ENCODE peak calls at places on chromosomes 11 and 22, in nine cellular contexts. H, R, P, I, L, J, O, K and E are unnamed samples. For H3K36me3 and H3K4me1, the result is how much of the 10 kb centered on the place peaks cover.

GRCh38 chr11:130831506-130832385 is 84.5 kb downstream of the SNX19 start:
- DNase-seq in H (peak), R (no peak), P (no peak), I (no peak), L (no peak), J (no peak), O (no peak), K (no peak), E (no peak)

GRCh38 chr11:33040127-33040861 is 922 bp downstream of the TCP11L1 start:
- DNase-seq in H (peak), R (no peak), P (peak), I (no peak), L (no peak), J (no peak), O (no peak), K (peak), E (no peak)

GRCh38 chr11:46356911-46357482 is 9.7 kb downstream of the DGKZ start:
- DNase-seq in H (peak), R (peak), P (peak), I (no peak), L (no peak), J (no peak), O (no peak), K (no peak), E (no peak)

GRCh38 chr22:39360674-39361413 is 11.1 kb downstream of the SYNGR1 start:
- DNase-seq in H (no peak), R (no peak), P (no peak), I (no peak), L (no peak), J (no peak), O (no peak), K (no peak), E (no peak)

GRCh38 chr22:32407332-32407731 is 4.7 kb downstream of the RTCB start:
- DNase-seq in H (no peak), R (no peak), P (no peak), I (no peak), L (no peak), J (no peak), O (no peak), K (no peak), E (no peak)

GRCh38 chr22:49372530-49373288 is 455.0 kb downstream of the BRD1 start:
- DNase-seq in H (no peak), R (no peak), P (no peak), I (peak), L (no peak), J (no peak), O (no peak), K (no peak), E (no peak)

GRCh38 chr22:23240639-23241389 is 60.5 kb downstream of the BCR start:
- DNase-seq in H (no peak), R (no peak), P (no peak), I (no peak), L (no peak), J (no peak), O (no peak), K (no peak), E (peak)

GRCh38 chr22:49450521-49450920 is 377.2 kb downstream of the BRD1 start:
- DNase-seq in H (no peak), R (no peak), P (no peak), I (no peak), L (no peak), J (no peak), O (no peak), K (no peak), E (no peak)

GRCh38 chr22:38973289-38974169 is 8.6 kb upstream of the APOBEC3B start:
- DNase-seq in H (peak), R (no peak), P (peak), I (no peak), L (peak), J (no peak), O (no peak), K (peak), E (no peak)

GRCh38 chr22:44678980-44679647 is 22.9 kb upstream of the PRR5 start:
- DNase-seq in H (no peak), R (no peak), P (no peak), I (no peak), L (no peak), J (no peak), O (no peak), K (no peak), E (no peak)

GRCh38 chr11:18700375-18700774 is 1.8 kb downstream of the TMEM86A start:
- DNase-seq in H (no peak), R (no peak), P (peak), I (no peak), L (no peak), J (no peak), O (no peak), K (no peak), E (no peak)

GRCh38 chr11:61297341-61297740 is 2.2 kb upstream of the VWCE start:
- DNase-seq in H (peak), R (no peak), P (no peak), I (no peak), L (no peak), J (no peak), O (no peak), K (no peak), E (no peak)

GRCh38 chr11:61294717-61295595 is at the start of gene VWCE:
- DNase-seq in H (peak), R (peak), P (peak), I (no peak), L (peak), J (peak), O (peak), K (peak), E (peak)

GRCh38 chr11:61297741-61298140 is 2.6 kb upstream of the VWCE start:
- DNase-seq in H (peak), R (peak), P (peak), I (peak), L (no peak), J (peak), O (no peak), K (no peak), E (peak)

GRCh38 chr11:61293869-61294716 is 1.0 kb downstream of the VWCE start:
- DNase-seq in H (peak), R (peak), P (peak), I (peak), L (peak), J (no peak), O (no peak), K (peak), E (peak)

GRCh38 chr11:61295596-61295926 is 445 bp upstream of the VWCE start:
- DNase-seq in H (no peak), R (no peak), P (no peak), I (no peak), L (no peak), J (no peak), O (no peak), K (no peak), E (peak)
- H3K36me3 ChIP-seq in H (under half), R (under half), P (under half), I (under half), L (under half), J (under half), O (under half), K (under half), E (under half)

GRCh38 chr11:116598556-116598955 is 174.2 kb downstream of the BUD13 start:
- DNase-seq in H (no peak), R (no peak), P (no peak), I (no peak), L (no peak), J (no peak), O (no peak), K (no peak), E (no peak)
- H3K4me1 ChIP-seq in H (under half), R (under half), P (under half), I (under half), L (under half), J (under half), O (under half), K (under half), E (under half)

GRCh38 chr11:17207317-17208256 is at the start of gene PIK3C2A:
- DNase-seq in H (peak), R (peak), P (peak), I (peak), L (peak), J (peak), O (peak), K (peak), E (peak)

GRCh38 chr11:17206448-17206847 is 1.3 kb downstream of the PIK3C2A start:
- DNase-seq in H (no peak), R (no peak), P (no peak), I (no peak), L (no peak), J (no peak), O (no peak), K (no peak), E (no peak)

GRCh38 chr11:17208257-17208999 is 642 bp upstream of the PIK3C2A start:
- DNase-seq in H (peak), R (no peak), P (peak), I (peak), L (peak), J (peak), O (no peak), K (no peak), E (peak)

GRCh38 chr11:17214338-17214737 is 6.6 kb upstream of the PIK3C2A start:
- DNase-seq in H (no peak), R (no peak), P (no peak), I (no peak), L (no peak), J (no peak), O (no peak), K (no peak), E (no peak)

DNA sequence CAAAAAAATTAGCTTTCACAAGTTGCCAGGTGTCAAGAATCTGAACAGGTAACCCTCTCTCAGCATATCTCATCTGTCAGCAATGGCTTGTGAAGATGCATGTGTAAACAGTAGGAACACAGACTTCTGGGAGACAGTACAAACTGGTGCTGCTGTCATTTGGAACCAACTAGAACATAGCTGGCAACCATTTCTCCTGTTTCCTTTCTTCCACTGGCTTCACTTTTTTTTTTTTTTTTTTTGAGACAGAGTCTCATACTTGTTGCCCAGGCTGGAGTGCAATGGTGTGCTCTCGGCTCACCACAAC is 2.1 kb upstream of the PIK3C2A start:
- DNase-seq in H (no peak), R (no peak), P (no peak), I (no peak), L (no peak), J (no peak), O (no peak), K (peak), E (no peak)
- H3K27ac ChIP-seq in H (no peak), R (peak), P (peak), I (peak), L (no peak), J (peak), O (peak), K (no peak), E (no peak)

GRCh38 chr11:59668188-59668949 is 468 bp downstream of the PATL1 start:
- DNase-seq in H (peak), R (peak), P (peak), I (peak), L (peak), J (peak), O (no peak), K (no peak), E (peak)

GRCh38 chr11:59667812-59668187 is 1.0 kb downstream of the PATL1 start:
- DNase-seq in H (no peak), R (no peak), P (no peak), I (no peak), L (no peak), J (no peak), O (no peak), K (no peak), E (no peak)

GRCh38 chr11:59668950-59669610 is at the start of gene PATL1:
- DNase-seq in H (peak), R (peak), P (peak), I (peak), L (peak), J (peak), O (peak), K (peak), E (peak)

GRCh38 chr11:59669611-59670009 is 773 bp upstream of the PATL1 start:
- DNase-seq in H (peak), R (peak), P (peak), I (no peak), L (no peak), J (peak), O (no peak), K (no peak), E (peak)

DNA sequence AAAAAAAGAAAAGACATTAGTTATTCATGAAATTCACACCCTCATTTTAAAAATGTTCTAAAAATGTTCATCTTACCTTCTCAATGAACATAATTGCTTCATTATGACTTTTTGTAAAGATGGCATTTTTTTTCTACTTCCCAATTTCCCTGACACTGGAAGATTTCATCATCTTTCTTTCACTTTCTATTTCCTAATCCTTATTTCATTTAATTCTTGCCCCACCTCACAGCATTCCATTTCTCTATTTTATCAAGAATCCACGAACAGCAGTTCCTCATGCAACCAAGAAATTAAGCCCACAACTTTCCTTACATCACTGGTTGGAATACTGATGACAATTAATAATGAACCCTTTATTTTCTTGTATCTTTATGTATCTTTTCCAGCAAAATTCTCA is 1.9 kb downstream of the PATL1 start:
- DNase-seq in H (no peak), R (no peak), P (peak), I (no peak), L (no peak), J (no peak), O (no peak), K (no peak), E (no peak)
- H3K36me3 ChIP-seq in H (under half), R (under half), P (under half), I (under half), L (under half), J (half or more), O (under half), K (under half), E (under half)

DNA sequence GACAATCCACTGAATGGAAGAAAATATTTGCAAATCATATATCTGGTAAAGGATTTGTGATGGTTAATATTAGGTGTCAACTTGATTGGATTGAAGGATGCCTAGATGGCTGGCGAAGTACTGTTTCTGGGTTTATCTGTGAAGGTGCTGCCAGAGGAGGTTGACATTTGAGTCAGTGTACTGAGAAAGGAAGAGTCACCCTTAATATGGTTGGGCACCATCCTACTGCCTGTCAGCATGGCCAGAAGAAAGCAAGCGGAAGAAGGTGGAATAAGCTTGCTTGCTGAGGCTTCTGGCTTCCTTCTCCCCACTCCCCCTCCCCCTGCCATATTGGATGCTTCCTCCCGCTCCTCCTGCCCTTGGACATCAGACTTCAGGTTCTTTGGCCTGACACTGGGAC is 101.9 kb downstream of the GAB2 start:
- DNase-seq in H (no peak), R (no peak), P (no peak), I (no peak), L (no peak), J (no peak), O (no peak), K (no peak), E (no peak)
- H3K4me1 ChIP-seq in H (under half), R (under half), P (under half), I (half or more), L (under half), J (under half), O (under half), K (under half), E (under half)

DNA sequence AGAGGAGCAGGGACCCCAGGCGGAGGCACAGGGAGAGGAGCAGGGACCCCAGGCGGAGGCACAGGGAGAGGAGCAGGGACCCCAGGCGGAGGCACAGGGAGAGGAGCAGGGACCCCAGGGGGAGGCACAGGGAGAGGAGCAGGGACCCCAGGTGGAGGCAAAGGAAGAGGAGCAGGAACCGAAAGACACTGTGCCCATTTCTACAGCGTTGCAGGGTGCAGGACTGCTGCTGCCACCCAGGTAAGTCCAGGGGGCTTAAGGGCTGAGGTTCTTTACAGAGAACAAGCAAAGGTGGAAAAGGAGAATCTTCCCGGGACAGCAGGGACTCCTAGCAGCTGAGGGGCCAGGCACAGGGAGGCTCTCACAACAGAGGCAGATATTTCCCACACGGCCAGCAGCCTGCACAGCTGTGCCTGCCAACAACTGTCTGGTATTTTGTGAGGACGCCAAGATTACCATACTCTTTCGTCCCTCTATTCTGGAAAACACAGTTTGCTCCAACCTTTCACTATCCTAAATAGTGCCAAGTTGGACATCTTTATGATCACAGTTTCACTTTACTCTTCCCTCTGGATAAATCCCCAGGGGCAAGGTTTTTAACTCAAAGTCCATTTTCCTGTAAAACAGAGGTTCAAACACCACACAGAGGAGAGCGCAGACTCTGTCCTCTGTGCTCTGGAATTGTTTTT is 39.4 kb downstream of the SHANK2 start:
- DNase-seq in H (no peak), R (no peak), P (peak), I (no peak), L (no peak), J (no peak), O (no peak), K (no peak), E (peak)
- H3K27ac ChIP-seq in H (no peak), R (no peak), P (no peak), I (no peak), L (no peak), J (no peak), O (no peak), K (no peak), E (no peak)

GRCh38 chr22:21964234-21964633 is 11.6 kb upstream of the PPM1F start:
- DNase-seq in H (no peak), R (no peak), P (no peak), I (no peak), L (no peak), J (no peak), O (no peak), K (no peak), E (no peak)

GRCh38 chr22:21964918-21965484 is 12.4 kb upstream of the PPM1F start:
- DNase-seq in H (no peak), R (no peak), P (no peak), I (no peak), L (no peak), J (no peak), O (no peak), K (no peak), E (no peak)

GRCh38 chr22:21962655-21962949 is 10.0 kb upstream of the PPM1F start:
- DNase-seq in H (no peak), R (no peak), P (no peak), I (no peak), L (no peak), J (no peak), O (no peak), K (no peak), E (no peak)

GRCh38 chr22:21963286-21963685 is 10.6 kb upstream of the PPM1F start:
- DNase-seq in H (no peak), R (no peak), P (no peak), I (no peak), L (no peak), J (no peak), O (no peak), K (no peak), E (no peak)

DNA sequence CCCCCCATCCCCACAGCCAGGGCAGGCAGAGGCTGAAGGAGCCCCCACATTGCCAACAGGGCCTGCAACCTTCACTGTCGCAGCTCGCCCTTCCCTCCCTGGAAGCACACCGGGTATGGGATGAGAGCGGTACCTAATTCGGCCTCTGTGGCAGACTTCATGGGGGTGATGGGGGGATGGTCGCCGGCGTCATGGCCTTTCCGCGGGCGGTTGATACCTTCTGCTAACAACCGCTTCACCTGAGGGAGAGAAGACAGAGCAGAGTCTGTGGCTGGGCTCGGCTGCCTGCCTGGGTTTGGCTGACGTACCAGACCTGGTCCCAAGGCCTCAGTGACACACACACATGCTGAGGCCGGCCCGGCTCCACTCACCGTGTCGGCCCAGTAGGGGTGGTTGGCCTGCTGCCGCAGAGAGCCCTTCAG is 11.2 kb upstream of the PPM1F start:
- DNase-seq in H (no peak), R (no peak), P (no peak), I (no peak), L (no peak), J (no peak), O (no peak), K (no peak), E (no peak)
- H3K36me3 ChIP-seq in H (under half), R (under half), P (half or more), I (half or more), L (half or more), J (half or more), O (under half), K (half or more), E (under half)